ENCODE peak calls at places on chromosomes 1 and 21, in ten cellular contexts. Q is bronchial epithelial cell, Z is AG08395, V is AML-193, N is Ammon's horn, L is T-helper 2 cell, H is RWPE1, K is HT1080, T is pancreas, Y is heart left ventricle. I is an unnamed sample.

GRCh38 chr1:10759413-10760200 is 36.8 kb downstream of the CASZ1 start:
- DNase-seq in Q (peak), Z (no peak), V (no peak), N (no peak), L (no peak), H (no peak), K (no peak), T (no peak), Y (no peak), I (no peak)

GRCh38 chr1:74613894-74614293 is 59.7 kb downstream of the ERICH3 start:
- DNase-seq in Q (no peak), Z (no peak), V (no peak), N (no peak), L (no peak), H (no peak), K (no peak), T (no peak), Y (no peak), I (no peak)

GRCh38 chr1:37177230-37177864 is 143.0 kb upstream of the GRIK3 start:
- DNase-seq in Q (peak), Z (no peak), V (peak), N (peak), L (no peak), H (no peak), K (peak), T (no peak), Y (no peak), I (peak)

GRCh38 chr1:100077525-100077924 is 55.2 kb downstream of the SASS6 start:
- DNase-seq in Q (no peak), Z (no peak), V (no peak), N (peak), L (no peak), H (no peak), K (no peak), T (no peak), Y (no peak), I (no peak)

GRCh38 chr1:24752305-24752704 is 7.1 kb downstream of the CLIC4 start:
- DNase-seq in Q (peak), Z (no peak), V (no peak), N (no peak), L (no peak), H (no peak), K (no peak), T (no peak), Y (no peak), I (no peak)

GRCh38 chr21:45262616-45263015 is 25.1 kb downstream of the POFUT2 start:
- DNase-seq in Q (no peak), Z (no peak), V (no peak), N (peak), L (no peak), H (no peak), K (no peak), T (no peak), Y (no peak), I (no peak)

GRCh38 chr1:218224101-218224500 is 61.0 kb upstream of the RRP15 start:
- DNase-seq in Q (no peak), Z (no peak), V (no peak), N (no peak), L (no peak), H (no peak), K (no peak), T (no peak), Y (no peak), I (no peak)

GRCh38 chr1:61052393-61053280 is 29.7 kb upstream of the NFIA start:
- DNase-seq in Q (no peak), Z (no peak), V (no peak), N (no peak), L (no peak), H (no peak), K (no peak), T (no peak), Y (no peak), I (no peak)

GRCh38 chr1:182249201-182249676 is 142.4 kb downstream of the GLUL start:
- DNase-seq in Q (peak), Z (no peak), V (no peak), N (no peak), L (peak), H (no peak), K (peak), T (no peak), Y (no peak), I (no peak)

GRCh38 chr1:46817814-46818213 is 19.0 kb downstream of the CYP4B1 start:
- DNase-seq in Q (no peak), Z (no peak), V (no peak), N (no peak), L (no peak), H (no peak), K (no peak), T (no peak), Y (no peak), I (no peak)

GRCh38 chr1:3869751-3870301 is 12.6 kb downstream of the DFFB start:
- DNase-seq in Q (no peak), Z (no peak), V (no peak), N (no peak), L (no peak), H (no peak), K (no peak), T (no peak), Y (no peak), I (peak)

GRCh38 chr21:21860888-21861287 is 862.7 kb downstream of the NCAM2 start:
- DNase-seq in Q (peak), Z (peak), V (no peak), N (no peak), L (no peak), H (no peak), K (peak), T (no peak), Y (no peak), I (peak)

GRCh38 chr1:162022626-162023025 is 1.0 kb downstream of the OLFML2B start:
- DNase-seq in Q (no peak), Z (no peak), V (no peak), N (no peak), L (no peak), H (no peak), K (no peak), T (no peak), Y (no peak), I (no peak)

GRCh38 chr1:170247751-170248521 is 102.2 kb downstream of the NTMT2 start:
- DNase-seq in Q (no peak), Z (peak), V (no peak), N (no peak), L (no peak), H (no peak), K (no peak), T (no peak), Y (no peak), I (no peak)

GRCh38 chr1:217369271-217369981 is 261.5 kb downstream of the GPATCH2 start:
- DNase-seq in Q (peak), Z (no peak), V (no peak), N (no peak), L (no peak), H (no peak), K (no peak), T (no peak), Y (no peak), I (no peak)

GRCh38 chr1:186710696-186711095 is 30.5 kb upstream of the PTGS2 start:
- DNase-seq in Q (no peak), Z (no peak), V (no peak), N (no peak), L (no peak), H (no peak), K (no peak), T (no peak), Y (no peak), I (no peak)

GRCh38 chr1:155977607-155978324 is 581 bp downstream of the ARHGEF2 start:
- DNase-seq in Q (no peak), Z (no peak), V (no peak), N (peak), L (peak), H (peak), K (no peak), T (no peak), Y (no peak), I (no peak)

GRCh38 chr1:240344918-240345317 is 253.2 kb downstream of the FMN2 start:
- DNase-seq in Q (peak), Z (peak), V (no peak), N (no peak), L (no peak), H (no peak), K (no peak), T (no peak), Y (no peak), I (no peak)

GRCh38 chr1:222916067-222916466 is 101.2 kb downstream of the DISP1 start:
- DNase-seq in Q (peak), Z (no peak), V (no peak), N (no peak), L (no peak), H (no peak), K (no peak), T (no peak), Y (no peak), I (no peak)

GRCh38 chr1:49234988-49235387 is 458.3 kb upstream of the BEND5 start:
- DNase-seq in Q (peak), Z (no peak), V (no peak), N (no peak), L (no peak), H (no peak), K (no peak), T (no peak), Y (no peak), I (no peak)

GRCh38 chr1:174258148-174258550 is 98.8 kb downstream of the RABGAP1L start:
- DNase-seq in Q (peak), Z (peak), V (peak), N (peak), L (peak), H (peak), K (peak), T (no peak), Y (no peak), I (peak)

GRCh38 chr1:110118636-110119396 is 6.6 kb downstream of the UBL4B start:
- DNase-seq in Q (peak), Z (peak), V (no peak), N (no peak), L (no peak), H (no peak), K (no peak), T (no peak), Y (peak), I (peak)

GRCh38 chr1:243841507-243841906 is 8.5 kb downstream of the AKT3 start:
- DNase-seq in Q (no peak), Z (no peak), V (no peak), N (no peak), L (no peak), H (no peak), K (no peak), T (no peak), Y (no peak), I (no peak)

GRCh38 chr1:114345930-114346479 is 165.0 kb downstream of the TRIM33 start:
- DNase-seq in Q (no peak), Z (peak), V (no peak), N (peak), L (no peak), H (peak), K (no peak), T (peak), Y (peak), I (no peak)

GRCh38 chr1:180912801-180913616 is at the start of gene KIAA1614:
- DNase-seq in Q (no peak), Z (peak), V (no peak), N (peak), L (no peak), H (peak), K (peak), T (no peak), Y (peak), I (peak)

GRCh38 chr1:22773981-22774471 is 63.4 kb downstream of the EPHB2 start:
- DNase-seq in Q (no peak), Z (peak), V (no peak), N (peak), L (no peak), H (no peak), K (no peak), T (no peak), Y (no peak), I (no peak)

GRCh38 chr1:168170552-168171508 is 7.9 kb upstream of the TIPRL start:
- DNase-seq in Q (no peak), Z (no peak), V (no peak), N (no peak), L (no peak), H (no peak), K (no peak), T (no peak), Y (no peak), I (no peak)

GRCh38 chr1:225908773-225909172 is 15.3 kb downstream of the PYCR2 start:
- DNase-seq in Q (no peak), Z (no peak), V (no peak), N (no peak), L (no peak), H (no peak), K (no peak), T (no peak), Y (no peak), I (no peak)

GRCh38 chr1:162256287-162256686 is 120.4 kb downstream of the SPATA46 start:
- DNase-seq in Q (no peak), Z (no peak), V (no peak), N (no peak), L (no peak), H (no peak), K (no peak), T (no peak), Y (no peak), I (no peak)

GRCh38 chr21:31687108-31687507 is 27.6 kb downstream of the SOD1 start:
- DNase-seq in Q (no peak), Z (no peak), V (no peak), N (no peak), L (no peak), H (no peak), K (no peak), T (no peak), Y (no peak), I (no peak)

GRCh38 chr1:18443573-18444520 is 36.9 kb upstream of the KLHDC7A start:
- DNase-seq in Q (no peak), Z (no peak), V (no peak), N (no peak), L (no peak), H (no peak), K (no peak), T (no peak), Y (no peak), I (no peak)

GRCh38 chr1:22650089-22650693 is 2.8 kb upstream of the C1QB start:
- DNase-seq in Q (no peak), Z (no peak), V (no peak), N (no peak), L (no peak), H (no peak), K (no peak), T (no peak), Y (no peak), I (no peak)

GRCh38 chr1:33118274-33118673 is 37.3 kb downstream of the AZIN2 start:
- DNase-seq in Q (no peak), Z (no peak), V (no peak), N (no peak), L (no peak), H (no peak), K (no peak), T (no peak), Y (no peak), I (no peak)

GRCh38 chr1:54016343-54017282 is 1.4 kb downstream of the LDLRAD1 start:
- DNase-seq in Q (peak), Z (peak), V (no peak), N (no peak), L (no peak), H (peak), K (peak), T (no peak), Y (no peak), I (peak)

GRCh38 chr1:15760520-15761211 is 2.1 kb downstream of the FBLIM1 start:
- DNase-seq in Q (peak), Z (peak), V (no peak), N (no peak), L (no peak), H (peak), K (peak), T (peak), Y (no peak), I (peak)

I was measured in A172.